ENCODE peak calls at places on chromosomes 4 and X, in nine cellular contexts. One of them, this sample, is unnamed. For H3K9me3, the result is how much of the 10 kb centered on the place peaks cover.

GRCh38 chr4:20538922-20539321 is 161.3 kb upstream of the PACRGL start:
- DNase-seq in cardiac muscle cell: no peak
- DNase-seq in HCT116: no peak
- DNase-seq in adipocyte: no peak
- DNase-seq in astrocyte: no peak
- DNase-seq in IMR-90: no peak
- DNase-seq in transverse colon: no peak
- DNase-seq in Caco-2: no peak
- DNase-seq in right atrium auricular region: no peak
- DNase-seq in this sample: no peak

GRCh38 chr4:137609693-137610450 is 77.6 kb upstream of the PCDH18 start:
- DNase-seq in cardiac muscle cell: peak
- DNase-seq in HCT116: no peak
- DNase-seq in adipocyte: peak
- DNase-seq in astrocyte: peak
- DNase-seq in IMR-90: peak
- DNase-seq in transverse colon: no peak
- DNase-seq in Caco-2: no peak
- DNase-seq in right atrium auricular region: no peak
- DNase-seq in this sample: no peak

GRCh38 chrX:30230395-30230794 is at the start of gene MAGEB3:
- DNase-seq in cardiac muscle cell: no peak
- DNase-seq in HCT116: no peak
- DNase-seq in adipocyte: no peak
- DNase-seq in astrocyte: no peak
- DNase-seq in IMR-90: no peak
- DNase-seq in transverse colon: no peak
- DNase-seq in Caco-2: no peak
- DNase-seq in right atrium auricular region: no peak
- DNase-seq in this sample: no peak

GRCh38 chrX:105282077-105282476 is 61.6 kb upstream of the TEX13A start:
- DNase-seq in cardiac muscle cell: no peak
- DNase-seq in HCT116: no peak
- DNase-seq in adipocyte: no peak
- DNase-seq in astrocyte: no peak
- DNase-seq in IMR-90: no peak
- DNase-seq in transverse colon: no peak
- DNase-seq in Caco-2: no peak
- DNase-seq in right atrium auricular region: no peak
- DNase-seq in this sample: no peak

GRCh38 chr4:169045862-169046584 is 36.0 kb upstream of the CBR4 start:
- DNase-seq in cardiac muscle cell: no peak
- DNase-seq in HCT116: no peak
- DNase-seq in adipocyte: no peak
- DNase-seq in astrocyte: no peak
- DNase-seq in IMR-90: no peak
- DNase-seq in transverse colon: no peak
- DNase-seq in Caco-2: no peak
- DNase-seq in right atrium auricular region: no peak
- DNase-seq in this sample: no peak

GRCh38 chrX:74546984-74547383 is 67.4 kb downstream of the RLIM start:
- DNase-seq in cardiac muscle cell: no peak
- DNase-seq in HCT116: no peak
- DNase-seq in adipocyte: no peak
- DNase-seq in astrocyte: no peak
- DNase-seq in IMR-90: no peak
- DNase-seq in transverse colon: no peak
- DNase-seq in Caco-2: no peak
- DNase-seq in right atrium auricular region: peak
- DNase-seq in this sample: no peak

GRCh38 chrX:131704136-131704695 is 160.3 kb downstream of the OR13H1 start:
- DNase-seq in cardiac muscle cell: no peak
- DNase-seq in HCT116: no peak
- DNase-seq in adipocyte: peak
- DNase-seq in astrocyte: peak
- DNase-seq in IMR-90: peak
- DNase-seq in transverse colon: peak
- DNase-seq in Caco-2: no peak
- DNase-seq in right atrium auricular region: peak
- DNase-seq in this sample: no peak

GRCh38 chr4:146194212-146194611 is 18.7 kb downstream of the LSM6 start:
- DNase-seq in cardiac muscle cell: no peak
- DNase-seq in HCT116: no peak
- DNase-seq in adipocyte: no peak
- DNase-seq in astrocyte: no peak
- DNase-seq in IMR-90: no peak
- DNase-seq in transverse colon: no peak
- DNase-seq in Caco-2: no peak
- DNase-seq in right atrium auricular region: no peak
- DNase-seq in this sample: no peak

GRCh38 chr4:144648042-144648441 is 2.1 kb downstream of the HHIP start:
- DNase-seq in cardiac muscle cell: no peak
- DNase-seq in HCT116: no peak
- DNase-seq in adipocyte: no peak
- DNase-seq in astrocyte: no peak
- DNase-seq in IMR-90: no peak
- DNase-seq in transverse colon: no peak
- DNase-seq in Caco-2: no peak
- DNase-seq in right atrium auricular region: no peak
- DNase-seq in this sample: no peak

GRCh38 chrX:19172741-19173140 is 50.5 kb upstream of the ADGRG2 start:
- DNase-seq in cardiac muscle cell: no peak
- DNase-seq in HCT116: no peak
- DNase-seq in adipocyte: no peak
- DNase-seq in astrocyte: no peak
- DNase-seq in IMR-90: no peak
- DNase-seq in transverse colon: no peak
- DNase-seq in Caco-2: no peak
- DNase-seq in right atrium auricular region: no peak
- DNase-seq in this sample: no peak

GRCh38 chr4:54547299-54548097 is 110.3 kb upstream of the KIT start:
- DNase-seq in cardiac muscle cell: no peak
- DNase-seq in HCT116: no peak
- DNase-seq in adipocyte: no peak
- DNase-seq in astrocyte: no peak
- DNase-seq in IMR-90: no peak
- DNase-seq in transverse colon: peak
- DNase-seq in Caco-2: no peak
- DNase-seq in right atrium auricular region: no peak
- DNase-seq in this sample: no peak

GRCh38 chr4:148116264-148116663 is 325.9 kb downstream of the NR3C2 start:
- DNase-seq in cardiac muscle cell: peak
- DNase-seq in HCT116: no peak
- DNase-seq in adipocyte: peak
- DNase-seq in astrocyte: peak
- DNase-seq in IMR-90: peak
- DNase-seq in transverse colon: no peak
- DNase-seq in Caco-2: no peak
- DNase-seq in right atrium auricular region: no peak
- DNase-seq in this sample: no peak

GRCh38 chr4:83490876-83491450 is 6.1 kb upstream of the ABRAXAS1 start:
- DNase-seq in cardiac muscle cell: peak
- DNase-seq in HCT116: peak
- DNase-seq in adipocyte: peak
- DNase-seq in astrocyte: no peak
- DNase-seq in IMR-90: peak
- DNase-seq in transverse colon: no peak
- DNase-seq in Caco-2: no peak
- DNase-seq in right atrium auricular region: no peak
- DNase-seq in this sample: no peak

GRCh38 chr4:71992571-71992970 is 39.2 kb upstream of the NPFFR2 start:
- DNase-seq in cardiac muscle cell: peak
- DNase-seq in HCT116: no peak
- DNase-seq in adipocyte: peak
- DNase-seq in astrocyte: peak
- DNase-seq in IMR-90: no peak
- DNase-seq in transverse colon: no peak
- DNase-seq in Caco-2: no peak
- DNase-seq in right atrium auricular region: no peak
- DNase-seq in this sample: no peak

GRCh38 chrX:9396930-9397329 is 67.9 kb upstream of the TBL1X start:
- DNase-seq in cardiac muscle cell: peak
- DNase-seq in HCT116: no peak
- DNase-seq in adipocyte: no peak
- DNase-seq in astrocyte: peak
- DNase-seq in IMR-90: no peak
- DNase-seq in transverse colon: no peak
- DNase-seq in Caco-2: no peak
- DNase-seq in right atrium auricular region: no peak
- DNase-seq in this sample: peak
- H3K9me3 ChIP-seq in cardiac muscle cell: under half
- H3K9me3 ChIP-seq in HCT116: under half
- H3K9me3 ChIP-seq in adipocyte: under half
- H3K9me3 ChIP-seq in astrocyte: under half
- H3K9me3 ChIP-seq in IMR-90: under half
- H3K9me3 ChIP-seq in transverse colon: under half
- H3K9me3 ChIP-seq in Caco-2: under half
- H3K9me3 ChIP-seq in right atrium auricular region: under half
- H3K9me3 ChIP-seq in this sample: under half

DNA sequence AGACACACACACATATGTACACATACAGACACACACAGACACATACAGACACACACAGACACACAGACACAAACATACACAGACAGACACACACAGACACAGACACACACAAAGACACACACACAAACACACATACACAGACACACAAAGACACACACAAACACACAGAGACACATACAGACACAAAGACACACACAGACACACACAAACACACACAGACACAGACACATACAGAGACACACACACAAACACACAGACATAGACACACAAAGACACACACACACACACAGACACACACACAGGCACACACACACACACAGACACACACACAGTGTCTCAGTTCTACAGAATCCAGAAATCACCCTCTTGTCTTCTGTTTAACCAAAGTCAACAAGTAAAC is 280.7 kb downstream of the ASMT start:
- DNase-seq in cardiac muscle cell: no peak
- DNase-seq in HCT116: no peak
- DNase-seq in adipocyte: no peak
- DNase-seq in astrocyte: no peak
- DNase-seq in IMR-90: no peak
- DNase-seq in transverse colon: no peak
- DNase-seq in Caco-2: no peak
- DNase-seq in right atrium auricular region: no peak
- DNase-seq in this sample: no peak
- H3K9me3 ChIP-seq in cardiac muscle cell: under half
- H3K9me3 ChIP-seq in HCT116: under half
- H3K9me3 ChIP-seq in adipocyte: under half
- H3K9me3 ChIP-seq in astrocyte: under half
- H3K9me3 ChIP-seq in IMR-90: under half
- H3K9me3 ChIP-seq in transverse colon: under half
- H3K9me3 ChIP-seq in Caco-2: under half
- H3K9me3 ChIP-seq in right atrium auricular region: under half
- H3K9me3 ChIP-seq in this sample: under half

GRCh38 chrX:672931-673330 is 42.3 kb downstream of the SHOX start:
- DNase-seq in cardiac muscle cell: no peak
- DNase-seq in HCT116: no peak
- DNase-seq in adipocyte: no peak
- DNase-seq in astrocyte: no peak
- DNase-seq in IMR-90: no peak
- DNase-seq in transverse colon: no peak
- DNase-seq in Caco-2: no peak
- DNase-seq in right atrium auricular region: no peak
- DNase-seq in this sample: no peak

GRCh38 chrX:675279-675886 is 44.8 kb downstream of the SHOX start:
- DNase-seq in cardiac muscle cell: no peak
- DNase-seq in HCT116: no peak
- DNase-seq in adipocyte: no peak
- DNase-seq in astrocyte: no peak
- DNase-seq in IMR-90: no peak
- DNase-seq in transverse colon: no peak
- DNase-seq in Caco-2: no peak
- DNase-seq in right atrium auricular region: no peak
- DNase-seq in this sample: no peak

GRCh38 chrX:666762-667161 is 36.2 kb downstream of the SHOX start:
- DNase-seq in cardiac muscle cell: no peak
- DNase-seq in HCT116: no peak
- DNase-seq in adipocyte: no peak
- DNase-seq in astrocyte: no peak
- DNase-seq in IMR-90: no peak
- DNase-seq in transverse colon: no peak
- DNase-seq in Caco-2: no peak
- DNase-seq in right atrium auricular region: no peak
- DNase-seq in this sample: peak

GRCh38 chrX:667360-667759 is 36.8 kb downstream of the SHOX start:
- DNase-seq in cardiac muscle cell: no peak
- DNase-seq in HCT116: no peak
- DNase-seq in adipocyte: no peak
- DNase-seq in astrocyte: no peak
- DNase-seq in IMR-90: no peak
- DNase-seq in transverse colon: no peak
- DNase-seq in Caco-2: no peak
- DNase-seq in right atrium auricular region: no peak
- DNase-seq in this sample: no peak

DNA sequence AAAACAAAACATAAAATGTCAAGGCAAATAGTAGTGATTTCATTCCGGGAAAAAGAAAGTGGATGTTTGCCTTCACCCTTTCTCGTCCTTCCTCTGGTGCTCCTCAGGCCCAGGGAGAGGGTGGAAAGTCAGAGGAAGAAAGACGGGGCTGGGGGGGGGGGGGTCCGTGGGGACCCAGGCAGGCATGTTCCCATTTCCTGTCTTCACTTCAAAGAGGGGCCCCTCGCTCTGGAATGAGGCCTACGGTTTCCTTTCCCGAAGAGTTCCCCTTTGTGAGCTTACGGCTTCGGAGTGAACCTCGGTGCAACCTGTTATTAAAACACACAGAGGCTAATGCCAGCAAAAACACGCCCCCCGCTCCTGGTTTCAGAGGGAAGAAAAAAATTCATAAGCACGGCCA is 40.0 kb downstream of the SHOX start:
- DNase-seq in cardiac muscle cell: no peak
- DNase-seq in HCT116: no peak
- DNase-seq in adipocyte: no peak
- DNase-seq in astrocyte: no peak
- DNase-seq in IMR-90: no peak
- DNase-seq in transverse colon: no peak
- DNase-seq in Caco-2: no peak
- DNase-seq in right atrium auricular region: no peak
- DNase-seq in this sample: no peak
- H3K9me3 ChIP-seq in cardiac muscle cell: under half
- H3K9me3 ChIP-seq in HCT116: under half
- H3K9me3 ChIP-seq in adipocyte: under half
- H3K9me3 ChIP-seq in astrocyte: under half
- H3K9me3 ChIP-seq in IMR-90: under half
- H3K9me3 ChIP-seq in transverse colon: under half
- H3K9me3 ChIP-seq in Caco-2: under half
- H3K9me3 ChIP-seq in right atrium auricular region: under half
- H3K9me3 ChIP-seq in this sample: under half

GRCh38 chrX:145630081-145630480 is 187.5 kb upstream of the SLITRK2 start:
- DNase-seq in cardiac muscle cell: no peak
- DNase-seq in HCT116: no peak
- DNase-seq in adipocyte: no peak
- DNase-seq in astrocyte: no peak
- DNase-seq in IMR-90: no peak
- DNase-seq in transverse colon: no peak
- DNase-seq in Caco-2: no peak
- DNase-seq in right atrium auricular region: no peak
- DNase-seq in this sample: no peak
- H3K9me3 ChIP-seq in cardiac muscle cell: under half
- H3K9me3 ChIP-seq in HCT116: under half
- H3K9me3 ChIP-seq in adipocyte: under half
- H3K9me3 ChIP-seq in astrocyte: under half
- H3K9me3 ChIP-seq in IMR-90: under half
- H3K9me3 ChIP-seq in transverse colon: under half
- H3K9me3 ChIP-seq in Caco-2: under half
- H3K9me3 ChIP-seq in right atrium auricular region: under half
- H3K9me3 ChIP-seq in this sample: under half